ENCODE peak calls at places on chromosomes 2 and 18, in six cellular contexts. T is AG10803; Z is AG04449; J is AG20443; V is hypothalamus; F is activated CD8-positive, alpha-beta memory T cell treated with anti-CD3 and anti-CD28 coated beads for 24 hours. Q is an unnamed sample.

GRCh38 chr2:221822416-221822815 is 250.3 kb upstream of the EPHA4 start:
- DNase-seq in J (peak; percentile 12), Z (no peak), V (no peak), T (peak; percentile 36), F (no peak), Q (no peak)

GRCh38 chr2:64998658-64999061 is 9.5 kb downstream of the SLC1A4 start:
- DNase-seq in J (peak; percentile 32), Z (peak; percentile 38), F (no peak), T (peak; percentile 74), V (no peak), Q (peak; percentile 48)

GRCh38 chr2:112712903-112713584 is 7.8 kb upstream of the NT5DC4 start:
- DNase-seq in J (peak; percentile 56), Z (no peak), V (no peak), T (peak; percentile 29), F (peak; percentile 53), Q (no peak)

GRCh38 chr2:99249951-99250350 is 5.5 kb downstream of the LYG2 start:
- DNase-seq in T (no peak), Z (no peak), V (no peak), J (no peak), F (no peak), Q (no peak)

GRCh38 chr2:199463000-199463692 is 5.4 kb upstream of the SATB2 start:
- DNase-seq in Z (no peak), V (no peak), J (peak; percentile 96), F (no peak), T (peak; percentile 75), Q (peak; percentile 71)

GRCh38 chr2:241185961-241186360 is 2.5 kb upstream of the ANO7 start:
- DNase-seq in V (no peak), T (no peak), Z (no peak), F (no peak), J (no peak), Q (no peak)

GRCh38 chr2:63842149-63843061 is 709 bp downstream of the UGP2 start:
- DNase-seq in V (no peak), Z (no peak), J (peak; percentile 48), T (peak; percentile 75), F (no peak), Q (peak; percentile 50)

GRCh38 chr18:79058007-79058406 is 11.2 kb upstream of the ATP9B start:
- DNase-seq in T (no peak), V (no peak), F (no peak), J (no peak), Z (no peak), Q (no peak)

GRCh38 chr18:72652990-72653593 is 109.0 kb upstream of the CBLN2 start:
- DNase-seq in T (peak; percentile 1), J (no peak), Z (no peak), F (peak; percentile 58), V (no peak), Q (peak; percentile 23)

GRCh38 chr2:24492283-24493272 is 1.5 kb downstream of the NCOA1 start:
- DNase-seq in V (peak; percentile 48), T (no peak), F (peak; percentile 62), Z (no peak), J (peak; percentile 28), Q (peak; percentile 54)

GRCh38 chr2:37585982-37586621 is 85.3 kb downstream of the CDC42EP3 start:
- DNase-seq in J (peak; percentile 75), T (peak; percentile 95), Z (peak; percentile 85), V (no peak), F (peak; percentile 76), Q (no peak)

GRCh38 chr2:71675296-71675695 is 221.9 kb downstream of the DYSF start:
- DNase-seq in Z (no peak), V (no peak), F (peak; percentile 21), J (no peak), T (no peak), Q (no peak)

GRCh38 chr2:43068053-43068471 is 158.3 kb downstream of the ZFP36L2 start:
- DNase-seq in Z (no peak), T (no peak), F (no peak), J (no peak), V (no peak), Q (no peak)

GRCh38 chr2:241933175-241933911 is 63.8 kb downstream of the RTP5 start:
- DNase-seq in T (peak; percentile 50), Z (no peak), J (peak; percentile 83), V (peak; percentile 12), F (no peak), Q (peak; percentile 47)

Q was measured in midbrain.